ENCODE peak calls at places on chromosomes 11 and 22, in four cellular contexts. Z, C, S and R are unnamed samples.
A peak's percentile ranks its signal among the peaks of the same experiment; 100 is the strongest.

GRCh38 chr11:91630916-91631673 is 593.5 kb upstream of the FAT3 start:
- DNase-seq in Z (no peak), C (no peak), S (no peak), R (no peak)

GRCh38 chr11:295351-296205 is 3.7 kb downstream of the IFITM5 start:
- DNase-seq in Z (no peak), C (no peak), S (no peak), R (no peak)

GRCh38 chr11:46381836-46382643 is 571 bp downstream of the MDK start:
- DNase-seq in Z (peak; percentile 56), C (peak; percentile 33), S (no peak), R (no peak)

GRCh38 chr22:27947461-27947860 is 28.4 kb upstream of the PITPNB start:
- DNase-seq in Z (no peak), C (no peak), S (no peak), R (no peak)

GRCh38 chr11:99535819-99536218 is 515.1 kb downstream of the CNTN5 start:
- DNase-seq in Z (no peak), C (no peak), S (no peak), R (no peak)

GRCh38 chr22:23243006-23243573 is 62.8 kb downstream of the BCR start:
- DNase-seq in Z (no peak), C (peak; percentile 64), S (peak; percentile 70), R (no peak)

GRCh38 chr22:38239101-38239761 is 33.6 kb downstream of the TMEM184B start:
- DNase-seq in Z (no peak), C (no peak), S (no peak), R (no peak)

GRCh38 chr11:88801484-88802123 is 264.2 kb downstream of the GRM5 start:
- DNase-seq in Z (no peak), C (no peak), S (no peak), R (no peak)

GRCh38 chr11:44788536-44789227 is 61.9 kb downstream of the TSPAN18 start:
- DNase-seq in Z (no peak), C (no peak), S (no peak), R (no peak)

GRCh38 chr11:36288442-36289225 is 590 bp downstream of the COMMD9 start:
- DNase-seq in Z (no peak), C (peak; percentile 16), S (no peak), R (no peak)

GRCh38 chr11:130721736-130722135 is 194.5 kb downstream of the SNX19 start:
- DNase-seq in Z (no peak), C (no peak), S (no peak), R (no peak)

GRCh38 chr11:94457118-94458029 is 36.3 kb downstream of the MRE11 start:
- DNase-seq in Z (no peak), C (peak; percentile 4), S (no peak), R (no peak)

GRCh38 chr11:6667733-6668374 is 12.2 kb upstream of the DCHS1 start:
- DNase-seq in Z (peak; percentile 24), C (peak; percentile 67), S (no peak), R (no peak)

GRCh38 chr11:36398261-36398953 is 102.3 kb downstream of the PRR5L start:
- DNase-seq in Z (no peak), C (no peak), S (no peak), R (no peak)

GRCh38 chr11:1234054-1234720 is 11.3 kb downstream of the MUC5B start:
- DNase-seq in Z (no peak), C (no peak), S (no peak), R (no peak)

GRCh38 chr11:118230088-118230487 is 5.3 kb upstream of the JAML start:
- DNase-seq in Z (no peak), C (peak; percentile 59), S (no peak), R (no peak)

GRCh38 chr11:122163420-122163819 is 47.4 kb upstream of the BLID start:
- DNase-seq in Z (no peak), C (no peak), S (no peak), R (no peak)

GRCh38 chr11:108768370-108768769 is 103.5 kb downstream of the DDX10 start:
- DNase-seq in Z (no peak), C (no peak), S (no peak), R (no peak)

GRCh38 chr11:108561535-108561991 is 32.0 kb downstream of the EXPH5 start:
- DNase-seq in Z (no peak), C (no peak), S (no peak), R (no peak)

GRCh38 chr11:57648791-57649735 is 649 bp downstream of the YPEL4 start:
- DNase-seq in Z (peak; percentile 20), C (no peak), S (no peak), R (no peak)

GRCh38 chr11:130798280-130798679 is 118.0 kb downstream of the SNX19 start:
- DNase-seq in Z (no peak), C (no peak), S (no peak), R (no peak)

GRCh38 chr11:113674397-113674685 is 31.8 kb downstream of the TMPRSS5 start:
- DNase-seq in Z (no peak), C (no peak), S (no peak), R (no peak)

GRCh38 chr11:27703453-27703852 is 3.2 kb upstream of the BDNF start:
- DNase-seq in Z (no peak), C (no peak), S (no peak), R (no peak)

GRCh38 chr22:44402196-44403111 is 89.7 kb upstream of the SHISAL1 start:
- DNase-seq in Z (no peak), C (no peak), S (no peak), R (no peak)

GRCh38 chr11:71201231-71201630 is 51.1 kb downstream of the SHANK2 start:
- DNase-seq in Z (no peak), C (no peak), S (no peak), R (no peak)

GRCh38 chr11:2666828-2667570 is 32.8 kb downstream of the KCNQ1OT1 start:
- DNase-seq in Z (no peak), C (no peak), S (no peak), R (no peak)

GRCh38 chr22:50211147-50211546 is 10.3 kb downstream of the SELENOO start:
- DNase-seq in Z (no peak), C (no peak), S (no peak), R (no peak)

GRCh38 chr11:19432370-19433163 is 191.8 kb upstream of the E2F8 start:
- DNase-seq in Z (no peak), C (no peak), S (no peak), R (no peak)

GRCh38 chr11:11297578-11297977 is 55.5 kb downstream of the CSNK2A3 start:
- DNase-seq in Z (no peak), C (no peak), S (no peak), R (no peak)

GRCh38 chr22:44777364-44777756 is 25.0 kb downstream of the ARHGAP8 start:
- DNase-seq in Z (no peak), C (no peak), S (no peak), R (no peak)

GRCh38 chr11:17224727-17225126 is 16.9 kb upstream of the PIK3C2A start:
- DNase-seq in Z (no peak), C (no peak), S (no peak), R (no peak)

GRCh38 chr22:19448076-19448607 is 631 bp upstream of the C22orf39 start:
- DNase-seq in Z (peak; percentile 71), C (no peak), S (no peak), R (peak; percentile 58)

GRCh38 chr11:2801711-2802388 is 83.7 kb downstream of the CDKN1C start:
- DNase-seq in Z (no peak), C (no peak), S (no peak), R (no peak)

GRCh38 chr11:68946416-68947090 is 34.2 kb downstream of the MRGPRD start:
- DNase-seq in Z (no peak), C (no peak), S (no peak), R (no peak)

GRCh38 chr11:65208785-65209710 is 27.3 kb downstream of the CAPN1 start:
- DNase-seq in Z (no peak), C (no peak), S (no peak), R (no peak)

GRCh38 chr22:25627271-25627848 is 62.9 kb downstream of the GRK3 start:
- DNase-seq in Z (peak; percentile 29), C (no peak), S (no peak), R (no peak)

GRCh38 chr11:68550485-68550817 is 89.9 kb downstream of the PPP6R3 start:
- DNase-seq in Z (no peak), C (peak; percentile 35), S (no peak), R (no peak)

GRCh38 chr22:45885171-45885840 is 91.7 kb downstream of the WNT7B start:
- DNase-seq in Z (no peak), C (no peak), S (no peak), R (no peak)

GRCh38 chr11:115665345-115665901 is 161.2 kb upstream of the CADM1 start:
- DNase-seq in Z (no peak), C (no peak), S (no peak), R (no peak)

GRCh38 chr11:86781546-86781945 is 18.8 kb upstream of the PRSS23 start:
- DNase-seq in Z (no peak), C (no peak), S (no peak), R (no peak)